ENCODE peak calls at places on chromosomes 7 and 10, in seven cellular contexts. A is stimulated activated CD4-positive, alpha-beta T cell treated with anti-CD3 and anti-CD28 coated beads, Interleukin-4, amount 100 ng/mL, for 24 hours; B is activated CD8-positive, alpha-beta memory T cell treated with anti-CD3 and anti-CD28 coated beads for 1 hour; O is Right ventricle myocardium inferior; L is mammary epithelial cell; Q is cardiac muscle cell; M is RWPE1. C is an unnamed sample.

GRCh38 chr7:146172112-146172511 is 55.5 kb downstream of the CNTNAP2 start:
- DNase-seq in Q (no peak), B (no peak), A (no peak), M (no peak), L (no peak), O (no peak), C (no peak)

GRCh38 chr10:6280291-6280690 is 77.6 kb downstream of the PFKFB3 start:
- DNase-seq in B (no peak), M (no peak), O (no peak), A (no peak), L (no peak), Q (no peak), C (no peak)

GRCh38 chr7:69599211-69599878 is 1.1 kb downstream of the AUTS2 start:
- DNase-seq in L (no peak), O (no peak), M (peak), B (no peak), Q (peak), A (no peak), C (no peak)

GRCh38 chr7:18610331-18610948 is 114.9 kb downstream of the HDAC9 start:
- DNase-seq in A (no peak), Q (peak), M (peak), O (no peak), L (peak), B (no peak), C (no peak)

GRCh38 chr10:123896217-123896927 is 4.8 kb upstream of the CPXM2 start:
- DNase-seq in L (no peak), B (no peak), Q (no peak), M (no peak), A (no peak), O (no peak), C (no peak)

GRCh38 chr7:138091073-138091472 is 14.8 kb downstream of the AKR1D1 start:
- DNase-seq in M (no peak), Q (no peak), L (no peak), B (no peak), A (no peak), O (no peak), C (no peak)

GRCh38 chr7:158572000-158572828 is 15.4 kb downstream of the PTPRN2 start:
- DNase-seq in M (peak), L (no peak), Q (no peak), O (no peak), B (no peak), A (no peak), C (no peak)

GRCh38 chr10:88493676-88494483 is 89.2 kb downstream of the RNLS start:
- DNase-seq in L (no peak), B (no peak), M (no peak), O (no peak), A (no peak), Q (no peak), C (no peak)

GRCh38 chr10:67697646-67698245 is 1.8 kb upstream of the CTNNA3 start:
- DNase-seq in Q (peak), O (no peak), M (peak), B (no peak), L (peak), A (peak), C (no peak)

GRCh38 chr10:124090630-124091209 is 2.7 kb downstream of the CHST15 start:
- DNase-seq in B (no peak), L (peak), A (no peak), M (no peak), O (no peak), Q (no peak), C (no peak)

GRCh38 chr10:97399843-97400545 is 1.1 kb downstream of the RRP12 start:
- DNase-seq in M (peak), L (peak), B (no peak), O (no peak), A (peak), Q (peak), C (no peak)

GRCh38 chr10:90977855-90978486 is 57.1 kb upstream of the ANKRD1 start:
- DNase-seq in O (no peak), A (no peak), L (no peak), M (no peak), B (no peak), Q (no peak), C (no peak)

GRCh38 chr10:106278385-106278784 is 886.1 kb downstream of the SORCS1 start:
- DNase-seq in A (no peak), Q (peak), L (no peak), M (no peak), O (no peak), B (no peak), C (no peak)

GRCh38 chr10:31664803-31665202 is 263.8 kb downstream of the ARHGAP12 start:
- DNase-seq in A (no peak), O (no peak), B (no peak), L (no peak), Q (peak), M (no peak), C (no peak)

GRCh38 chr10:124213471-124213870 is 120.1 kb upstream of the CHST15 start:
- DNase-seq in B (no peak), M (no peak), Q (no peak), L (peak), O (no peak), A (no peak), C (no peak)

C was measured in esophagus squamous epithelium.